ENCODE peak calls at places on chromosome 21, in four cellular contexts. G is IMR-90, C is K562, M is GM12878. D is an unnamed sample.

GRCh38 chr21:46116846-46117585 is 19.1 kb downstream of the COL6A2 start:
- DNase-seq in G (no peak), C (no peak), M (no peak), D (no peak)

GRCh38 chr21:40049031-40049958 is 182.1 kb downstream of the PCP4 start:
- DNase-seq in G (peak; percentile 11), C (no peak), M (no peak), D (no peak)

GRCh38 chr21:46055863-46056281 is 42.0 kb upstream of the COL6A2 start:
- DNase-seq in G (peak; percentile 50), C (no peak), M (no peak), D (no peak)

GRCh38 chr21:29378814-29379213 is 80.1 kb downstream of the BACH1 start:
- DNase-seq in G (peak; percentile 56), C (no peak), M (no peak), D (no peak)

GRCh38 chr21:27555996-27556395 is 589.1 kb upstream of the ADAMTS5 start:
- DNase-seq in G (no peak), C (no peak), M (no peak), D (no peak)

GRCh38 chr21:16592399-16592798 is 862.6 kb downstream of the USP25 start:
- DNase-seq in G (no peak), C (no peak), M (no peak), D (no peak)

GRCh38 chr21:46560568-46561447 is 44.1 kb downstream of the S100B start:
- DNase-seq in G (no peak), C (no peak), M (no peak), D (no peak)

GRCh38 chr21:46448108-46448507 is 10.6 kb upstream of the DIP2A start:
- DNase-seq in G (no peak), C (no peak), M (no peak), D (no peak)

GRCh38 chr21:45570826-45571601 is 28.8 kb upstream of the SLC19A1 start:
- DNase-seq in G (peak; percentile 64), C (no peak), M (no peak), D (no peak)

GRCh38 chr21:38678827-38679226 is 126.9 kb upstream of the ETS2 start:
- DNase-seq in G (no peak), C (no peak), M (no peak), D (no peak)

GRCh38 chr21:44324106-44324853 is 14.9 kb downstream of the CFAP410 start:
- DNase-seq in G (no peak), C (no peak), M (no peak), D (no peak)

GRCh38 chr21:46326110-46326703 is 2.3 kb downstream of the PCNT start:
- DNase-seq in G (no peak), C (peak; percentile 41), M (no peak), D (no peak)

GRCh38 chr21:29360799-29361765 is 62.4 kb downstream of the BACH1 start:
- DNase-seq in G (peak; percentile 40), C (no peak), M (no peak), D (no peak)

GRCh38 chr21:29297483-29298347 is 1.0 kb upstream of the BACH1 start:
- DNase-seq in G (no peak), C (no peak), M (no peak), D (no peak)

GRCh38 chr21:33944185-33944763 is 28.7 kb upstream of the ATP5PO start:
- DNase-seq in G (no peak), C (no peak), M (no peak), D (no peak)

GRCh38 chr21:17607684-17608083 is 5.0 kb downstream of the BTG3 start:
- DNase-seq in G (no peak), C (no peak), M (no peak), D (no peak)

GRCh38 chr21:38086580-38086979 is 170.2 kb upstream of the KCNJ15 start:
- DNase-seq in G (no peak), C (no peak), M (no peak), D (no peak)

GRCh38 chr21:34261841-34262832 is 101.7 kb upstream of the KCNE2 start:
- DNase-seq in G (no peak), C (no peak), M (no peak), D (no peak)

GRCh38 chr21:28793043-28793442 is 199.6 kb downstream of the LTN1 start:
- DNase-seq in G (peak; percentile 73), C (peak; percentile 30), M (no peak), D (peak; percentile 1)

GRCh38 chr21:44899768-44900558 is 20.7 kb downstream of the ITGB2 start:
- DNase-seq in G (no peak), C (no peak), M (no peak), D (no peak)

GRCh38 chr21:46661211-46661625 is 25.7 kb downstream of the PRMT2 start:
- DNase-seq in G (peak; percentile 82), C (no peak), M (no peak), D (no peak)

GRCh38 chr21:43812139-43812821 is 22.9 kb downstream of the RRP1 start:
- DNase-seq in G (no peak), C (no peak), M (no peak), D (no peak)

GRCh38 chr21:45138199-45139002 is 64.0 kb downstream of the ADARB1 start:
- DNase-seq in G (peak; percentile 67), C (peak; percentile 95), M (no peak), D (peak; percentile 72)

GRCh38 chr21:21688877-21689276 is 690.7 kb downstream of the NCAM2 start:
- DNase-seq in G (peak; percentile 37), C (peak; percentile 23), M (no peak), D (no peak)

GRCh38 chr21:45336870-45337269 is 49.2 kb upstream of the POFUT2 start:
- DNase-seq in G (peak; percentile 33), C (no peak), M (no peak), D (no peak)

GRCh38 chr21:45277101-45278045 is 10.3 kb downstream of the POFUT2 start:
- DNase-seq in G (no peak), C (no peak), M (no peak), D (no peak)

GRCh38 chr21:33760641-33761103 is 118.4 kb downstream of the ITSN1 start:
- DNase-seq in G (peak; percentile 86), C (no peak), M (no peak), D (no peak)

GRCh38 chr21:46457801-46458314 is 833 bp upstream of the DIP2A start:
- DNase-seq in G (peak; percentile 40), C (no peak), M (no peak), D (peak; percentile 30)

GRCh38 chr21:29237110-29238051 is 61.3 kb upstream of the BACH1 start:
- DNase-seq in G (no peak), C (no peak), M (no peak), D (no peak)

GRCh38 chr21:45886610-45887026 is 95.0 kb upstream of the COL6A1 start:
- DNase-seq in G (no peak), C (no peak), M (no peak), D (no peak)

GRCh38 chr21:45721656-45722055 is 78.1 kb downstream of the PCBP3 start:
- DNase-seq in G (peak; percentile 36), C (no peak), M (no peak), D (no peak)

GRCh38 chr21:16424331-16424749 is 694.6 kb downstream of the USP25 start:
- DNase-seq in G (no peak), C (no peak), M (no peak), D (no peak)

GRCh38 chr21:33824156-33824941 is 91.3 kb downstream of the ATP5PO start:
- DNase-seq in G (no peak), C (no peak), M (no peak), D (no peak)

GRCh38 chr21:17257784-17258183 is 255.1 kb upstream of the CXADR start:
- DNase-seq in G (no peak), C (no peak), M (no peak), D (no peak)

GRCh38 chr21:46099476-46099875 is 1.6 kb downstream of the COL6A2 start:
- DNase-seq in G (peak; percentile 34), C (no peak), M (no peak), D (no peak)

GRCh38 chr21:34915364-34915834 is 133.7 kb downstream of the RUNX1 start:
- DNase-seq in G (peak; percentile 65), C (no peak), M (no peak), D (no peak)

GRCh38 chr21:32381571-32381970 is 11.2 kb downstream of the URB1 start:
- DNase-seq in G (no peak), C (no peak), M (no peak), D (no peak)

GRCh38 chr21:32383812-32384211 is 9.0 kb downstream of the URB1 start:
- DNase-seq in G (no peak), C (no peak), M (no peak), D (no peak)

GRCh38 chr21:32378956-32379355 is 13.9 kb downstream of the URB1 start:
- DNase-seq in G (no peak), C (no peak), M (no peak), D (no peak)

GRCh38 chr21:32380940-32381339 is 11.9 kb downstream of the URB1 start:
- DNase-seq in G (no peak), C (no peak), M (no peak), D (no peak)

GRCh38 chr21:32382108-32382601 is 10.7 kb downstream of the URB1 start:
- DNase-seq in G (peak; percentile 36), C (no peak), M (no peak), D (no peak)
- TF ChIP-seq ELK1 in G (no peak), C (no peak), M (no peak), D (no peak)

DNA sequence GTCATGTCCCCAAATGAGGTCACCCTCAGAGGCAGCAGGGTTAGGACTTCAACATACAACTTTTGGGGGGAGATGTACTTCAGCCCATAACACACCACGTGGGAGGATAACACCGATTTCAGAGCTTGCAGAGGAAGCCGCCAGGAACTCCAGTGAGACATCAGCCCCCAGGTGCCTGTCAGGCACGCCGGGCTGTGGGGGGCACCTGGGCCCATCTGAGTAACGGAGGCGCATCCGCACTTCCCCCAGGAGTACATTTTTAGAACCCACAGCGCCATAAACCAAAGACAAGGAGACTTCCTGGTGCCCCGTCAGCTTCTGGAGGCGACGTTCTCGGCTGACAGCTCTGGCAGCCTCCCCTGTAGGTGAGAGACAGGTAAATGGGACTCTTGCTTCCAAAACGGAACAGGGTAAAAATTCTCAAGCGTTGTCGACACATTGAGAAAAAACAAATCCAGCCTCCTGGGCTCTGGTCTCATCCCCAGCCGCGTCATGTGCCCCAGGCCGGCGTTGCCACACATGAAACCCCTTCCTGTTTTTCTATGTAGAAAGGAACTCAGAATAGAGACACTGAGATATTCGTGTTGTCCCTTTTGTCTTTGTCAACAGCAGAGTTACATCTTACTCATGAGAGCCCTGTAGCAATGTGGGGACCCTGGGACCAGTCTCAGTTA is 93.3 kb downstream of the PDE9A start:
- DNase-seq in G (no peak), C (no peak), M (no peak), D (no peak)
- TF ChIP-seq ELK1 in G (no peak), C (no peak), M (no peak), D (no peak)

DNA sequence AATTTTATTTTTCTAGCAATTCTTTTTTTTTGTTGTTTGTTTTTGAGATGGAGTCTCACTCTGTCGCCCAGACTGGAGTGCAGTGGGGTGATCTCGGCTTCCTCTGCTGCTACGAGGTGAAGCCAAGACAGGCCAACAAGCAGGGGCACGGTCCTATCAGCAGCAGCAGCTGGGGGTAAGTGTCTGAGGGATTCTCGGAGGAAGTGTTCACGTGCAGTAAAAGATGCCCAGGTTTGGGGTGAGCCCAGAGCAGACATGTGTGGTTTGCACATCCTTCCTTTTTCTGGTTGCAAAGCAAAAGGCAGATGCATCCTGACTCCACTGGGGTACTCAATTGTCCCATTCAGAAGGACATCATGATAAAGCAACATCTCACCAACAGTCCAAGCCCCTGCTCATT is 27.7 kb downstream of the PIGP start:
- DNase-seq in G (no peak), C (no peak), M (no peak), D (no peak)
- TF ChIP-seq ELK1 in G (no peak), C (no peak), M (no peak), D (no peak)

GRCh38 chr21:26445440-26445839 is 127.6 kb downstream of the CYYR1 start:
- DNase-seq in G (peak; percentile 2), C (no peak), M (no peak), D (no peak)
- TF ChIP-seq ELK1 in G (no peak), C (no peak), M (no peak), D (no peak)

D was measured in A549.